ENCODE peak calls at places on chromosomes 11 and 22, in six cellular contexts. L is tibial nerve, U is Calu3, Q is upper lobe of right lung, T is left ventricle myocardium inferior, D is dorsolateral prefrontal cortex. H is an unnamed sample.

GRCh38 chr11:44199298-44199697 is 103.8 kb downstream of the EXT2 start:
- DNase-seq in L (no peak), U (no peak), Q (no peak), T (no peak), D (no peak), H (peak)

GRCh38 chr11:119797137-119797611 is 68.2 kb upstream of the NECTIN1 start:
- DNase-seq in L (no peak), U (no peak), Q (peak), T (no peak), D (no peak), H (peak)

GRCh38 chr11:479311-479710 is 27.7 kb downstream of the RNH1 start:
- DNase-seq in L (no peak), U (no peak), Q (no peak), T (no peak), D (peak), H (no peak)

GRCh38 chr22:37623075-37624016 is 14.7 kb downstream of the GGA1 start:
- DNase-seq in L (peak), U (peak), Q (peak), T (peak), D (no peak), H (peak)

GRCh38 chr22:44131412-44131811 is 49.3 kb upstream of the PARVG start:
- DNase-seq in L (no peak), U (no peak), Q (peak), T (no peak), D (no peak), H (no peak)

GRCh38 chr11:113778111-113778910 is 1.3 kb upstream of the CLDN25 start:
- DNase-seq in L (no peak), U (peak), Q (no peak), T (no peak), D (peak), H (no peak)

GRCh38 chr11:69280994-69281393 is 13.0 kb upstream of the MYEOV start:
- DNase-seq in L (peak), U (peak), Q (peak), T (no peak), D (no peak), H (no peak)

GRCh38 chr11:33989461-33989860 is 62.1 kb upstream of the CAPRIN1 start:
- DNase-seq in L (no peak), U (no peak), Q (no peak), T (no peak), D (no peak), H (no peak)

GRCh38 chr11:85680897-85681296 is 5.1 kb downstream of the CCDC89 start:
- DNase-seq in L (no peak), U (no peak), Q (no peak), T (no peak), D (no peak), H (peak)

GRCh38 chr22:38694049-38694448 is 6.7 kb downstream of the JOSD1 start:
- DNase-seq in L (no peak), U (no peak), Q (no peak), T (no peak), D (no peak), H (no peak)

GRCh38 chr11:123448798-123449197 is 18.7 kb downstream of the GRAMD1B start:
- DNase-seq in L (no peak), U (no peak), Q (no peak), T (no peak), D (no peak), H (no peak)

GRCh38 chr11:96234866-96235441 is 108.0 kb downstream of the MAML2 start:
- DNase-seq in L (no peak), U (no peak), Q (no peak), T (no peak), D (no peak), H (no peak)

GRCh38 chr22:49321477-49322055 is 506.1 kb downstream of the BRD1 start:
- DNase-seq in L (no peak), U (no peak), Q (peak), T (no peak), D (peak), H (no peak)

GRCh38 chr11:27777013-27777412 is 76.8 kb upstream of the BDNF start:
- DNase-seq in L (no peak), U (no peak), Q (no peak), T (no peak), D (no peak), H (no peak)

GRCh38 chr11:118322721-118323120 is 18.2 kb downstream of the CD3E start:
- DNase-seq in L (no peak), U (no peak), Q (no peak), T (no peak), D (no peak), H (no peak)

GRCh38 chr22:50119768-50120251 is 30.0 kb downstream of the MOV10L1 start:
- DNase-seq in L (no peak), U (no peak), Q (no peak), T (no peak), D (no peak), H (no peak)

GRCh38 chr22:50672471-50673230 is at the start of gene SHANK3:
- DNase-seq in L (no peak), U (no peak), Q (no peak), T (peak), D (no peak), H (peak)

GRCh38 chr22:17137226-17137625 is 16.1 kb upstream of the TMEM121B start:
- DNase-seq in L (no peak), U (no peak), Q (no peak), T (no peak), D (no peak), H (no peak)

GRCh38 chr11:69000391-69000790 is 12.7 kb downstream of the MRGPRF start:
- DNase-seq in L (no peak), U (no peak), Q (no peak), T (no peak), D (peak), H (no peak)

GRCh38 chr22:50304528-50305392 is 2.7 kb downstream of the PLXNB2 start:
- DNase-seq in L (no peak), U (peak), Q (peak), T (no peak), D (no peak), H (no peak)

GRCh38 chr11:64148200-64148916 is 17.6 kb downstream of the MACROD1 start:
- DNase-seq in L (peak), U (peak), Q (peak), T (peak), D (peak), H (peak)

GRCh38 chr11:86449993-86450629 is 75.4 kb downstream of the CCDC81 start:
- DNase-seq in L (no peak), U (no peak), Q (no peak), T (no peak), D (no peak), H (no peak)

GRCh38 chr22:36292823-36293530 is 40.0 kb downstream of the APOL1 start:
- DNase-seq in L (no peak), U (no peak), Q (peak), T (peak), D (no peak), H (no peak)

GRCh38 chr22:26576026-26576680 is 13.8 kb downstream of the TPST2 start:
- DNase-seq in L (no peak), U (no peak), Q (no peak), T (no peak), D (no peak), H (no peak)

GRCh38 chr11:109733245-109733644 is 311.3 kb downstream of the C11orf87 start:
- DNase-seq in L (no peak), U (no peak), Q (no peak), T (no peak), D (no peak), H (no peak)

GRCh38 chr11:133164986-133165385 is 367.3 kb downstream of the OPCML start:
- DNase-seq in L (no peak), U (no peak), Q (no peak), T (no peak), D (no peak), H (no peak)

GRCh38 chr11:6703247-6704063 is 20.3 kb upstream of the MRPL17 start:
- DNase-seq in L (peak), U (peak), Q (no peak), T (peak), D (peak), H (peak)

GRCh38 chr22:49147171-49147570 is 680.5 kb downstream of the BRD1 start:
- DNase-seq in L (no peak), U (no peak), Q (no peak), T (no peak), D (no peak), H (no peak)

GRCh38 chr22:21828268-21828638 is 39.2 kb downstream of the MAPK1 start:
- DNase-seq in L (no peak), U (no peak), Q (no peak), T (no peak), D (no peak), H (no peak)

GRCh38 chr11:77171885-77172665 is 44.0 kb downstream of the MYO7A start:
- DNase-seq in L (no peak), U (no peak), Q (no peak), T (no peak), D (no peak), H (peak)

GRCh38 chr22:27748355-27749168 is 53.0 kb downstream of the MN1 start:
- DNase-seq in L (no peak), U (peak), Q (peak), T (no peak), D (no peak), H (peak)

GRCh38 chr11:73542175-73542574 is 55.7 kb downstream of the FAM168A start:
- DNase-seq in L (no peak), U (no peak), Q (no peak), T (no peak), D (no peak), H (no peak)

GRCh38 chr22:27032121-27032761 is 374.9 kb downstream of the MIAT start:
- DNase-seq in L (no peak), U (no peak), Q (no peak), T (no peak), D (peak), H (peak)

GRCh38 chr22:29369460-29369859 is 18.9 kb downstream of the AP1B1 start:
- DNase-seq in L (peak), U (no peak), Q (peak), T (peak), D (peak), H (peak)

GRCh38 chr11:4092031-4092430 is 2.6 kb upstream of the RRM1 start:
- DNase-seq in L (no peak), U (no peak), Q (no peak), T (no peak), D (no peak), H (no peak)

GRCh38 chr11:100963375-100963774 is 166.2 kb downstream of the PGR start:
- DNase-seq in L (no peak), U (no peak), Q (no peak), T (no peak), D (no peak), H (no peak)

GRCh38 chr22:46845281-46846153 is 83.1 kb downstream of the TBC1D22A start:
- DNase-seq in L (no peak), U (no peak), Q (no peak), T (no peak), D (peak), H (no peak)
- TF ChIP-seq CTCF in L (peak), U (no peak), Q (peak), T (peak), D (no peak), H (peak)

GRCh38 chr11:94876645-94877445 is 96.5 kb downstream of the CWC15 start:
- DNase-seq in L (peak), U (peak), Q (peak), T (peak), D (peak), H (no peak)
- TF ChIP-seq CTCF in L (peak), U (no peak), Q (peak), T (peak), D (no peak), H (no peak)

GRCh38 chr11:47669856-47670255 is 27.5 kb upstream of the MTCH2 start:
- DNase-seq in L (no peak), U (no peak), Q (no peak), T (no peak), D (no peak), H (no peak)

GRCh38 chr11:47672283-47672730 is 29.9 kb upstream of the MTCH2 start:
- DNase-seq in L (no peak), U (no peak), Q (peak), T (no peak), D (no peak), H (no peak)

GRCh38 chr11:47675851-47676250 is 33.5 kb upstream of the MTCH2 start:
- DNase-seq in L (no peak), U (no peak), Q (no peak), T (no peak), D (no peak), H (no peak)
- TF ChIP-seq CTCF in L (no peak), U (no peak), Q (no peak), T (no peak), D (no peak), H (no peak)

DNA sequence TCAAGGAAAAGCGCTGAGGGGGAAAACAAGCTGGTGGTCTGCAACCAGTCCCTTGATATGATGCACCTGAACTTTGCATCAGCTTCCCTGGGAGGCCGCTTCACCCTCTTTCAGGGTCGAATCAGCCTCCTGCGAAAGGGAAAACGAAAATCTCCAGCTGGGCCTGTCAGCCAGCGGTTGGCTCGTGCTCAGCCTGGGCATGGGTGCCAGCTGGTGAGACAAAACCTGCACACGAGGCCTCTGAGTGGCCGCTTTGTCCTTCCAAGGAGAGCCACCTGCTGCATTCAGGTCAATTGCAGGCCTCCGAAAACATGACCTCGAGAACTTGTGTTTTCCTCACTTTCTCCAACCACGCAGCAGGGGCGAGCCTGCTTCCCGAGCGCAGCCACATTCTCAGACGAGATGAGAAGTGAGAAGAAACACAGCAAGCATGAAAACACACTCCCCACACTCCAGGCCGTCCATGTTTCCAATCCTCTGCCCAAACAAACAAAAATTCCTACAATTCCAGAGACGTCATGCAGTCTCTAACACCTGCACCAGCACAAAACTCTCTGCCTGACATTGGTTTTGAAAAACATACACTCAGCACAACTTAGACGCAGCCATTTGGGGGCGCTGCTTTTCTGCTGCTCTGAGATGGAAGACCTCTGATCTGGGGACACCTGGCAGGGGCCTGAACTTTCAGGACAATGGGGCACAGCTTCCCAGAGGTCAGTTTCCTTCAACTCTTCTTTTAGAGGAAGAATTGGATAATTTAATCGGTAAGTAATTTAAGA is 77.1 kb downstream of the DHCR7 start:
- DNase-seq in L (no peak), U (no peak), Q (no peak), T (no peak), D (no peak), H (peak)
- TF ChIP-seq CTCF in L (no peak), U (no peak), Q (no peak), T (no peak), D (no peak), H (peak)

GRCh38 chr22:47059701-47060161 is 297.3 kb downstream of the TBC1D22A start:
- DNase-seq in L (no peak), U (no peak), Q (peak), T (no peak), D (peak), H (no peak)

GRCh38 chr22:47057916-47058585 is 295.6 kb downstream of the TBC1D22A start:
- DNase-seq in L (no peak), U (no peak), Q (peak), T (no peak), D (peak), H (no peak)

GRCh38 chr22:47061226-47061625 is 298.8 kb downstream of the TBC1D22A start:
- DNase-seq in L (no peak), U (no peak), Q (peak), T (peak), D (no peak), H (no peak)

GRCh38 chr22:47060718-47061117 is 298.3 kb downstream of the TBC1D22A start:
- DNase-seq in L (no peak), U (no peak), Q (no peak), T (peak), D (peak), H (no peak)

DNA sequence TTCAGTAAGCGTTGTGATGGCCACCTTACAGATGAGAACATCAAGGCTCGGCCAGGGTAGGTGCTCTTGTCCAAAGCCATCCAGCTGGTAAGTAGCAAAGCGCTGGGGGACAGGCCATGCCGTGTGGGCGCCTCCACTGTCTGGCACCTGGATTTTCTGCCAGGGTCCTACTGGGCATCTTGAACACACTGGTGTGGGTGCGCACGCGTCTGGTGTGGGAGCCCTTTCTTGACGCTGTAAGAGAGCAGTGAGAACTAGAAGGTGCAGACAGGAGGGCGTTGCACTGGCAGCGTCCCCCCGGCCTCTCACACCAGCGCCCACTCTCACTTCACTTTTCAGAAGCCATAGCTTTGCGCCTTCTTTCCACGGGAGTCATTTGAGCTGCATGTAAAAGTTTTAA is 296.6 kb downstream of the TBC1D22A start:
- DNase-seq in L (no peak), U (no peak), Q (peak), T (no peak), D (peak), H (no peak)
- TF ChIP-seq CTCF in L (no peak), U (no peak), Q (no peak), T (no peak), D (no peak), H (no peak)

H was measured in GM23338.